ENCODE peak calls at places on chromosomes 13 and 19, in ten cellular contexts. H is NCI-H1105; L is head of caudate nucleus; P is testis; C is DMS53; U is hepatic stellate cell; E is substantia nigra; J is body of pancreas; S is stimulated activated naive CD8-positive, alpha-beta T cell treated with anti-CD3 and anti-CD28 coated beads, Interleukin-15, amount 100 ng/mL, for 72 hours; Q is nephron progenitor cell. G is an unnamed sample.

GRCh38 chr13:25821761-25822160 is 230.1 kb downstream of the SHISA2 start:
- DNase-seq in L (no peak), J (no peak), S (no peak), P (no peak), Q (no peak), H (no peak), C (no peak), U (no peak), E (no peak), G (no peak)

GRCh38 chr13:46183018-46183940 is 1.3 kb upstream of the LCP1 start:
- DNase-seq in H (no peak), J (no peak), L (no peak), E (no peak), U (no peak), Q (no peak), P (no peak), C (no peak), S (no peak), G (no peak)

GRCh38 chr19:48646192-48646911 is 365 bp upstream of the CA11 start:
- DNase-seq in U (peak; percentile 92), J (peak; percentile 90), E (peak; percentile 89), S (peak; percentile 94), P (peak; percentile 90), L (peak; percentile 87), C (peak; percentile 96), Q (peak; percentile 92), H (peak; percentile 93), G (peak; percentile 92)

GRCh38 chr19:2417881-2418406 is 9.4 kb downstream of the TIMM13 start:
- DNase-seq in E (no peak), L (no peak), H (no peak), P (no peak), U (no peak), C (no peak), J (no peak), S (no peak), Q (no peak), G (no peak)

GRCh38 chr19:47350599-47350998 is 1.5 kb downstream of the DHX34 start:
- DNase-seq in S (no peak), P (no peak), J (no peak), C (no peak), Q (no peak), L (no peak), U (no peak), E (no peak), H (no peak), G (no peak)

GRCh38 chr19:15871570-15871969 is 26.3 kb downstream of the CYP4F2 start:
- DNase-seq in P (no peak), L (no peak), H (no peak), U (no peak), J (no peak), C (no peak), E (no peak), S (peak; percentile 21), Q (no peak), G (no peak)

GRCh38 chr13:104473936-104474335 is 1407.7 kb upstream of the SLC10A2 start:
- DNase-seq in Q (no peak), U (no peak), E (no peak), J (no peak), P (no peak), C (no peak), H (no peak), S (no peak), L (no peak), G (no peak)

GRCh38 chr13:111893071-111893606 is 173.8 kb upstream of the SOX1 start:
- DNase-seq in U (no peak), Q (peak; percentile 77), H (no peak), P (peak; percentile 33), S (no peak), C (no peak), L (peak; percentile 28), J (no peak), E (peak; percentile 30), G (peak; percentile 81)

GRCh38 chr19:52638601-52639000 is 446 bp upstream of the ZNF83 start:
- DNase-seq in L (peak; percentile 3), S (no peak), H (no peak), E (no peak), Q (peak; percentile 22), U (peak; percentile 53), J (peak; percentile 24), P (peak; percentile 24), C (peak; percentile 88), G (no peak)

GRCh38 chr19:18844806-18845329 is 13.1 kb downstream of the UPF1 start:
- DNase-seq in U (no peak), Q (no peak), P (no peak), E (no peak), C (no peak), H (no peak), S (no peak), J (no peak), L (no peak), G (no peak)

GRCh38 chr13:30696278-30697176 is 38.8 kb upstream of the ALOX5AP start:
- DNase-seq in S (no peak), Q (peak; percentile 16), P (no peak), L (peak; percentile 40), H (no peak), E (peak; percentile 35), C (no peak), J (no peak), U (no peak), G (peak; percentile 16)

GRCh38 chr13:30172593-30173300 is 134.6 kb downstream of the KATNAL1 start:
- DNase-seq in E (no peak), L (no peak), Q (no peak), P (no peak), S (no peak), J (no peak), H (no peak), C (no peak), U (no peak), G (no peak)

GRCh38 chr19:33203529-33203928 is 9.4 kb downstream of the LRP3 start:
- DNase-seq in Q (no peak), E (no peak), U (no peak), J (no peak), L (no peak), C (no peak), H (no peak), S (no peak), P (no peak), G (no peak)